ENCODE peak calls at places on chromosome X, in four cellular contexts. H is AG09319, G is mesothelial cell of epicardium, E is ascending aorta. F is an unnamed sample.
A peak's percentile ranks its signal among the peaks of the same experiment; 100 is the strongest.

GRCh38 chrX:53323196-53323595 is 41.8 kb upstream of the IQSEC2 start:
- DNase-seq in E (no peak), H (no peak), G (no peak), F (no peak)

GRCh38 chrX:43559643-43560042 is 96.5 kb upstream of the MAOA start:
- DNase-seq in H (no peak), G (peak; percentile 45), E (no peak), F (no peak)

GRCh38 chrX:16807548-16807947 is 21.3 kb downstream of the TXLNG start:
- DNase-seq in G (no peak), E (no peak), H (no peak), F (no peak)

GRCh38 chrX:38595801-38596200 is 34.5 kb downstream of the TSPAN7 start:
- DNase-seq in G (no peak), E (no peak), H (no peak), F (no peak)

GRCh38 chrX:130170752-130171445 is 863 bp upstream of the RAB33A start:
- DNase-seq in H (no peak), E (no peak), G (no peak), F (peak; percentile 76)

GRCh38 chrX:41600266-41600665 is 88.5 kb upstream of the GPR34 start:
- DNase-seq in H (no peak), E (no peak), G (no peak), F (no peak)

GRCh38 chrX:140439455-140439854 is 65.4 kb downstream of the SOX3 start:
- DNase-seq in E (no peak), H (no peak), G (peak; percentile 67), F (no peak)

GRCh38 chrX:95346854-95347253 is 1337.8 kb upstream of the DIAPH2 start:
- DNase-seq in E (no peak), H (no peak), G (no peak), F (no peak)

GRCh38 chrX:74015379-74016019 is 288.5 kb upstream of the ZCCHC13 start:
- DNase-seq in H (peak; percentile 40), E (no peak), G (peak; percentile 50), F (no peak)

GRCh38 chrX:150513564-150513963 is 54.9 kb upstream of the MTM1 start:
- DNase-seq in H (no peak), E (no peak), G (no peak), F (no peak)

GRCh38 chrX:65705439-65705838 is 38.0 kb downstream of the MSN start:
- DNase-seq in E (no peak), G (no peak), H (no peak), F (no peak)

GRCh38 chrX:53682885-53683555 is 3.5 kb downstream of the HUWE1 start:
- DNase-seq in E (no peak), G (peak; percentile 43), H (no peak), F (no peak)

GRCh38 chrX:153649178-153649914 is 2.3 kb downstream of the DUSP9 start:
- DNase-seq in G (peak; percentile 35), H (no peak), E (no peak), F (no peak)

GRCh38 chrX:37722595-37722994 is 37.0 kb downstream of the XK start:
- DNase-seq in H (no peak), E (no peak), G (no peak), F (no peak)

GRCh38 chrX:123215397-123216089 is 31.5 kb downstream of the GRIA3 start:
- DNase-seq in G (no peak), H (no peak), E (no peak), F (no peak)

GRCh38 chrX:57227691-57228090 is 58.8 kb upstream of the FAAH2 start:
- DNase-seq in G (no peak), H (no peak), E (no peak), F (no peak)

GRCh38 chrX:110944323-110944761 is 148.7 kb upstream of the CHRDL1 start:
- DNase-seq in E (no peak), H (no peak), G (no peak), F (no peak)

GRCh38 chrX:74656079-74656745 is 41.8 kb upstream of the RLIM start:
- DNase-seq in G (no peak), E (no peak), H (no peak), F (no peak)

GRCh38 chrX:149611619-149612018 is 16.5 kb upstream of the HSFX2 start:
- DNase-seq in G (no peak), H (no peak), E (no peak), F (no peak)

GRCh38 chrX:105744291-105744690 is 78.0 kb upstream of the NRK start:
- DNase-seq in G (no peak), E (no peak), H (no peak), F (no peak)

GRCh38 chrX:39730671-39731389 is 366.9 kb downstream of the BCOR start:
- DNase-seq in G (peak; percentile 56), E (peak; percentile 50), H (no peak), F (peak; percentile 87)

GRCh38 chrX:43176686-43177085 is 398.7 kb upstream of the PPP1R2C start:
- DNase-seq in G (no peak), E (no peak), H (no peak), F (no peak)

GRCh38 chrX:55451626-55451989 is 319 bp upstream of the MAGEH1 start:
- DNase-seq in G (no peak), H (no peak), E (no peak), F (no peak)

GRCh38 chrX:55451125-55451524 is 802 bp upstream of the MAGEH1 start:
- DNase-seq in H (no peak), E (no peak), G (no peak), F (no peak)

GRCh38 chrX:55450259-55450658 is 1.7 kb upstream of the MAGEH1 start:
- DNase-seq in H (no peak), E (no peak), G (no peak), F (no peak)

GRCh38 chrX:55452825-55453124 is 848 bp downstream of the MAGEH1 start:
- DNase-seq in E (no peak), G (no peak), H (no peak), F (no peak)

DNA sequence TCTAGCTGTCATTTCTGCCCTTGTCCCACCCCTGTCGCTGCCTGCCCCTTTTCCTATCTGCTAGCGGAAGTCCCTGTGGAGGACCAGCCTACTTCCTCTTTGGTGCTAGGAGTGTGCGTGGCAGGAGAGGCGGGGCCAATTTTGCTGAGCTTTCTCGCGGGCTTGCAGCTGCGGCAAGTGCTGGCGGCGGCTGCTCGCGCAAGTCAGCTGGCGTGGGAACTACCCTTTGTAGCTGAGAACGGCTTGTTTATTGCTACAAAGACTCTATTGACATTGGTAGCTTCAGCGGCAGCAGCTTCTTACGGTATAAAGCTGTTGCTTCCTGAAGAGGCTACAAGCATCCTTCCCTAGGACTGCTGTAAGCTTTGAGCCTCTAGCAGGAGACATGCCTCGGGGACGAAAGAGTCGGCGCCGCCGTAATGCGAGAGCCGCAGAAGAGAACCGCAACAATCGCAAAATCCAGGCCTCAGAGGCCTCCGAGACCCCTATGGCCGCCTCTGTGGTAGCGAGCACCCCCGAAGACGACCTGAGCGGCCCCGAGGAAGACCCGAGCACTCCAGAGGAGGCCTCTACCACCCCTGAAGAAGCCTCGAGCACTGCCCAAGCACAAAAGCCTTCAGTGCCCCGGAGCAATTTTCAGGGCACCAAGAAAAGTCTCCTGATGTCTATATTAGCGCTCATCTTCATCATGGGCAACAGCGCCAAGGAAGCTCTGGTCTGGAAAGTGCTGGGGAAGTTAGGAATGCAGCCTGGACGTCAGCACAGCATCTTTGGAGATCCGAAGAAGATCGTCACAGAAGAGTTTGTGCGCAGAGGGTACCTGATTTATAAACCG is at the start of gene MAGEH1:
- DNase-seq in G (peak; percentile 53), E (peak; percentile 51), H (peak; percentile 31), F (no peak)
- TF ChIP-seq CTCF in G (no peak), E (no peak), H (no peak), F (no peak)

GRCh38 chrX:71100581-71101505 is 5.2 kb downstream of the FOXO4 start:
- DNase-seq in H (no peak), E (no peak), G (no peak), F (no peak)
- TF ChIP-seq CTCF in H (no peak), E (no peak), G (no peak), F (no peak)

GRCh38 chrX:45537936-45538335 is 337.3 kb upstream of the DIPK2B start:
- DNase-seq in E (no peak), H (no peak), G (no peak), F (no peak)
- TF ChIP-seq CTCF in E (no peak), H (no peak), G (no peak), F (no peak)

DNA sequence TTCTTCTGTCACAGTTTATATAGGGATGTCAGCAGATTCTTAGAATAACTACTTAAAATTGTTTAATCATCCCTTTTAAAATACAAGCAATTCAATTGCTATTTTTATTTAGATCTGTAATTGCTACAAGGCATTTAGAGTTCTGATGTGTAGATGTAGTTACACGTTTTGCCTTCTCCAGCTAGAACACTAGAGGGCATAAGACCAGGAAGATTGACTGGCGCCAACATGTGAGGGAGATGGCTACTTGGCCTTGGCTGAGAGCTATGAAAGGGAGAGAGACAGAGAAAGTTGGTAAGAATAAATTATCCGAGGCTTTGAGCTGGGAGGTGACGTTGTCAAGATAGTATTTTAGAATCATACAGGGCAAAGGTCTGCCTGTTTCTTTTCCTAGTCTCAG is 563.7 kb upstream of the PRKX start:
- DNase-seq in E (no peak), H (no peak), G (no peak), F (no peak)
- TF ChIP-seq CTCF in E (no peak), H (no peak), G (no peak), F (no peak)

DNA sequence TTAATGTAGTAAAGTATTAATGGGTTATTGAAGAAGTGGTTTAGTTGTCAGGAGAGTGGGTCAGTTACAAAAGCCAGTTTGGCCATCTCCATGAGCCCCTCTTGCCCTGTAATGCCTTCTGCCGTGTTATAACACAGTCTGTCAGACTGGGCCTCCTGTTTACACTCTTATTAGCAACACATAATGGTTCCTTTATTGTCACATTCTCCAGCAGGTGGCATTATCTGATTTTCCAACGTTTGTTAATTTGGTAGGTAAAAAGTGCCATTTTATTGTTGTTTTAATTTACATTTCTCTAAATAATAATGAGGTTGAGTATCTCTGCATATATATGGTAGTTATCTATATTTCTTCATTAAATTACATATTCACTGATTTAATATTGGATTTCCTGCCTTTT is 560.8 kb downstream of the FGF13 start:
- DNase-seq in H (no peak), G (no peak), E (no peak), F (no peak)
- TF ChIP-seq CTCF in H (no peak), G (no peak), E (no peak), F (no peak)